ENCODE peak calls at places on chromosomes 11 and 22, in seven cellular contexts. K is IMR-90; R is lung; E is cardiac muscle cell; N is right lobe of liver; Y is CD8-positive, alpha-beta T cell; X is upper lobe of right lung. U is an unnamed sample.

GRCh38 chr11:64331569-64332371 is 8.2 kb upstream of the CCDC88B start:
- DNase-seq in K (peak; percentile 87), R (peak; percentile 92), E (peak; percentile 53), N (peak; percentile 74), Y (peak; percentile 54), X (peak; percentile 95), U (peak; percentile 86)

GRCh38 chr22:49547751-49548239 is 279.9 kb downstream of the BRD1 start:
- DNase-seq in K (no peak), R (no peak), E (no peak), N (peak; percentile 17), Y (no peak), X (peak; percentile 51), U (no peak)

GRCh38 chr11:112025682-112026081 is 474 bp downstream of the DLAT start:
- DNase-seq in K (peak; percentile 23), R (no peak), E (peak; percentile 18), N (no peak), Y (no peak), X (no peak), U (no peak)

GRCh38 chr22:49617866-49618688 is 209.6 kb downstream of the BRD1 start:
- DNase-seq in K (no peak), R (no peak), E (no peak), N (peak; percentile 33), Y (no peak), X (peak; percentile 52), U (no peak)

GRCh38 chr11:72771507-72771906 is 19.3 kb upstream of the ARAP1 start:
- DNase-seq in K (peak; percentile 72), R (no peak), E (no peak), N (no peak), Y (no peak), X (no peak), U (no peak)

GRCh38 chr11:34243620-34244493 is 114.0 kb downstream of the ABTB2 start:
- DNase-seq in K (peak; percentile 77), R (peak; percentile 42), E (peak; percentile 67), N (no peak), Y (no peak), X (no peak), U (no peak)

GRCh38 chr22:45207981-45208664 is 32.6 kb downstream of the KIAA0930 start:
- DNase-seq in K (peak; percentile 95), R (no peak), E (no peak), N (no peak), Y (no peak), X (no peak), U (no peak)

GRCh38 chr11:70524096-70524922 is 126.0 kb downstream of the CTTN start:
- DNase-seq in K (peak; percentile 18), R (no peak), E (no peak), N (peak; percentile 24), Y (no peak), X (peak; percentile 43), U (no peak)

GRCh38 chr22:22110548-22111266 is 128.1 kb upstream of the TOP3B start:
- DNase-seq in K (peak; percentile 78), R (no peak), E (peak; percentile 63), N (no peak), Y (no peak), X (no peak), U (peak; percentile 70)

GRCh38 chr11:74678591-74679512 is 52.4 kb downstream of the CHRDL2 start:
- DNase-seq in K (peak; percentile 44), R (no peak), E (no peak), N (no peak), Y (no peak), X (no peak), U (peak; percentile 6)

GRCh38 chr22:41658869-41659268 is 29.8 kb downstream of the SNU13 start:
- DNase-seq in K (no peak), R (no peak), E (no peak), N (no peak), Y (no peak), X (no peak), U (no peak)

GRCh38 chr22:42269407-42270177 is 861 bp downstream of the TCF20 start:
- DNase-seq in K (no peak), R (peak; percentile 64), E (peak; percentile 74), N (peak; percentile 87), Y (peak; percentile 58), X (peak; percentile 88), U (peak; percentile 59)

GRCh38 chr11:131278472-131278871 is 91.9 kb upstream of the NTM start:
- DNase-seq in K (no peak), R (no peak), E (no peak), N (no peak), Y (no peak), X (no peak), U (no peak)

DNA sequence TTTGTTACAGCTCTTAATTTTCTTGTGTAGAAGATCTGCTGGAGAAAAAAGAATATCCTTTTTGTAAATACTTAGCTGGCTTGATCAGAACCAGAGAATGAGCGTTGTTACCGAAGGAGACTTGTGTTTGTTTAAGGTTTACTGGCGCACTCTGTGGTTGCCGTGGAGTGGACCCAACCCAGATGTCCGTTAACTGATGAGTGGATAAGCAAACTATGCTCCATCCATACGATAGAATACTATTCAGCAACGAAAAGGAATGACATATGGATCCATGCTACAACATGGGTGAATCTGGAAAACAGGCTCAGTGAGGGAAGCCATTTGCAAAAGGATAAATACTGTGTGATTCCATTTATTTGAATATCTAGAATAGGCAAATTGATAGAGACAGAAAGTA is 18.7 kb downstream of the PARVB start:
- DNase-seq in K (peak; percentile 51), R (no peak), E (no peak), N (no peak), Y (no peak), X (no peak), U (no peak)
- H3K4me3 ChIP-seq in K (no peak overlapping the region), R (no peak overlapping the region), E (no peak overlapping the region), N (no peak overlapping the region), Y (no peak overlapping the region), X (no peak overlapping the region), U (no peak overlapping the region)

DNA sequence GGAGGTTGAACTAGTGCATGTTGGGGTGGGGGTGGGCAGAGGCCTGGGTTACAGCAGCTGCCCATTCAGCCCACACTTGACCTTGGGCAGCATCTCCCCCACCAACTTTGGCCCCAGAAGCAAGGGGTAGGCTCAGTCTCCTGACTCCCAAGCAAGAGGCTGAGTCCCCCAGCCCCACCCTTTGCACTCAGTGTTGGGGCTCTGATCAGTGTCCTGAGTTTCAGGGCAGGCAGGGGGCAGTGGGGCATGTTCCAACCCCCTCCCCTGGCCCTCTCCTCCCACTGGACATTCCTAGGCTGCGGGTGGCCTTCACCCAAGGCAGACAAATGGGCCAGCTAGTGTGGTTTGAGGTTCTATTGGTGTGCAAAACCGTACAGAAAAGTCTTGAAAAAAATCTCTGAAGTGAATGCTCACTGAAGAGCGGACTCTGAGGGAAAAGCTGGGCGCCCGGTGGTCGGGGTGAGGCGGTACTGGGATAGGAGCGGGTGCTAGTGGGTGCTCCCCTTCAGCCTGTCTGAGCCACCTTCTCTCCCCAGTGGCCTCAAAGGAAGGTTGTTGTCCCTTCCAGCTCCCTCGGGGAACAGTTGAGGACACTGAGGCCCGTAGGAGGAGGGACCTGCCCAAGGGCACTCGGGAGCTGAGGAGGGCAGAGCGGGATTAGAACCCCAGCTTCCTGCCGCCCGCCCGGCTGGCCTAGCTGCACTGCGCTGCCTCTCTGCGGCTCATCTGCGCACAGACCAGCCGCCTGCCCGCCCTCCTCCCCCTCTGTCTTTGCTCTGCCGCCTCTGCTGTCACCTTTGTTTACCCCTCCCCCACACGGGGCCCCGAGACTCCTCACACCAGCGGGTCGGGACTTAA is 4.0 kb downstream of the KCNC1 start:
- DNase-seq in K (no peak), R (no peak), E (no peak), N (no peak), Y (no peak), X (peak; percentile 52), U (no peak)
- TF ChIP-seq CTCF in K (no peak), R (no peak), E (no peak), N (no peak), Y (no peak), X (no peak), U (no peak)

GRCh38 chr11:8603696-8604077 is 9.7 kb upstream of the STK33 start:
- DNase-seq in K (no peak), R (no peak), E (no peak), N (no peak), Y (no peak), X (no peak), U (no peak)

GRCh38 chr11:8608646-8609045 is 14.6 kb upstream of the STK33 start:
- DNase-seq in K (peak; percentile 56), R (no peak), E (no peak), N (no peak), Y (no peak), X (no peak), U (no peak)

GRCh38 chr11:8605956-8606355 is 11.9 kb upstream of the STK33 start:
- DNase-seq in K (peak; percentile 16), R (no peak), E (no peak), N (no peak), Y (no peak), X (no peak), U (no peak)

GRCh38 chr11:8601376-8602133 is 7.5 kb upstream of the STK33 start:
- DNase-seq in K (no peak), R (no peak), E (no peak), N (no peak), Y (no peak), X (no peak), U (no peak)

DNA sequence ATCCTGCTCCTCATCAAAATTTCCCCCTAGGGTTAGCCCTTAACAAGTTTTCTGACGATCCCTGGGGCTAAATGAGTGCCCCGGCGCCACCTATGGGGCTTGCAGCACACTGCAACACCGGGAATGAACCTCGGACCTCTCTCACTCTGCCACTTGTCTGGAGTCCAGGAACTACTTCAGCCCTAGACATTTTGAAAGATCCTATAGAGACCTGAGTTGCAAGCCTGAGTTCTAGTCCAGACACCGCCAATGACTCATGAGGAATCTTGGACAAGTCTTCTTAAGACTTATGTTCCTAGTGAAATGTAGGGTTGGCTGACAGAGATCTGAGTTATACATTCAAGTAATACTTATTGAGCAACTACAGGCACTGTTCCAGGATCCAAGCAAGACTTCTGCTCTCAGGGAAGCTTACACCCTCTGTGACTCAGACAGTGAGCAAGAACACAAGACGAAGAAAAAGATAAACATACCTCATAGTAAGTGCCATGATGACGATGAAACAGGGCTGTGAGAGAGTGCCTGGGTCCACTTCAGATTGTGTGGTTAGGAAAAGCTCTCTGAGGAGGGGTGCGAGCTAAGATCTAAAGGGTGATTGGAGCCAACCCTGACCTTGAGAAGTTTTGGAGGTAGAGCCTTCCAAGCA is 10.2 kb upstream of the STK33 start:
- DNase-seq in K (peak; percentile 100), R (peak; percentile 72), E (peak; percentile 64), N (no peak), Y (no peak), X (peak; percentile 77), U (peak; percentile 75)
- H3K27ac ChIP-seq in K (peak overlapping the region; percentile 74), R (no peak overlapping the region), E (no peak overlapping the region), N (no peak overlapping the region), Y (no peak overlapping the region), X (no peak overlapping the region), U (no peak overlapping the region)

GRCh38 chr11:124743050-124743449 is 3.3 kb downstream of the NRGN start:
- DNase-seq in K (no peak), R (no peak), E (no peak), N (no peak), Y (no peak), X (no peak), U (no peak)

GRCh38 chr11:124746621-124747243 is 5.3 kb downstream of the VSIG2 start:
- DNase-seq in K (peak; percentile 72), R (peak; percentile 93), E (peak; percentile 79), N (peak; percentile 90), Y (peak; percentile 65), X (peak; percentile 94), U (peak; percentile 62)

GRCh38 chr11:124745835-124746620 is 6.0 kb downstream of the VSIG2 start:
- DNase-seq in K (no peak), R (no peak), E (no peak), N (no peak), Y (no peak), X (no peak), U (no peak)

GRCh38 chr11:124747406-124748099 is 4.5 kb downstream of the VSIG2 start:
- DNase-seq in K (no peak), R (no peak), E (no peak), N (no peak), Y (no peak), X (no peak), U (no peak)

GRCh38 chr11:124745270-124745834 is 5.6 kb downstream of the NRGN start:
- DNase-seq in K (no peak), R (no peak), E (no peak), N (no peak), Y (no peak), X (no peak), U (no peak)
- H3K4me3 ChIP-seq in K (no peak overlapping the region), R (no peak overlapping the region), E (peak overlapping the region; percentile 33), N (peak overlapping the region; percentile 46), Y (no peak overlapping the region), X (no peak overlapping the region), U (peak overlapping the region; percentile 53)

U was measured in testis.